ENCODE peak calls at places on chromosome 1, in seven cellular contexts. F is endodermal cell; R is right lobe of liver; B is hepatocyte; K is A673; Y is HepG2; D is CD8-positive, alpha-beta T cell. V is an unnamed sample.
A peak's percentile ranks its signal among the peaks of the same experiment; 100 is the strongest.

GRCh38 chr1:205481279-205481617 is 23.2 kb upstream of the CDK18 start:
- DNase-seq in K (no peak), D (no peak), F (peak; percentile 66), B (no peak), R (no peak), Y (no peak), V (no peak)

GRCh38 chr1:6761338-6761737 is 23.9 kb upstream of the CAMTA1 start:
- DNase-seq in Y (no peak), D (no peak), K (no peak), R (no peak), B (no peak), F (no peak), V (no peak)

GRCh38 chr1:116329524-116330341 is 43.3 kb upstream of the ATP1A1 start:
- DNase-seq in Y (no peak), D (no peak), K (peak; percentile 46), R (no peak), B (no peak), F (no peak), V (no peak)

GRCh38 chr1:30449428-30450147 is 273.8 kb downstream of the MATN1 start:
- DNase-seq in B (no peak), R (no peak), K (no peak), Y (no peak), F (peak; percentile 23), D (no peak), V (peak; percentile 9)

GRCh38 chr1:220077887-220078286 is 11.7 kb downstream of the BPNT1 start:
- DNase-seq in D (no peak), K (no peak), Y (no peak), F (no peak), B (no peak), R (no peak), V (no peak)

GRCh38 chr1:16161717-16162116 is 5.8 kb upstream of the EPHA2 start:
- DNase-seq in B (no peak), F (no peak), R (no peak), D (no peak), Y (no peak), K (no peak), V (peak; percentile 71)

GRCh38 chr1:151222130-151222529 is 23.8 kb downstream of the PIP5K1A start:
- DNase-seq in F (no peak), K (peak; percentile 45), R (no peak), Y (no peak), D (no peak), B (no peak), V (no peak)

GRCh38 chr1:203992440-203992839 is 80.5 kb upstream of the SOX13 start:
- DNase-seq in K (no peak), R (no peak), Y (no peak), B (no peak), F (no peak), D (no peak), V (no peak)

GRCh38 chr1:15757575-15758401 is 807 bp upstream of the FBLIM1 start:
- DNase-seq in Y (no peak), F (peak; percentile 83), D (no peak), B (peak; percentile 86), R (no peak), K (no peak), V (no peak)

GRCh38 chr1:167171286-167171929 is 49.3 kb upstream of the POU2F1 start:
- DNase-seq in B (no peak), Y (no peak), K (peak; percentile 19), D (no peak), R (no peak), F (no peak), V (no peak)

GRCh38 chr1:166902279-166902678 is 26.2 kb upstream of the TADA1 start:
- DNase-seq in F (no peak), K (peak; percentile 31), B (no peak), R (no peak), D (no peak), Y (no peak), V (no peak)

GRCh38 chr1:116722016-116722838 is 32.0 kb upstream of the CD2 start:
- DNase-seq in B (peak; percentile 45), K (no peak), F (no peak), R (no peak), Y (no peak), D (no peak), V (no peak)

GRCh38 chr1:147171399-147172167 is 687 bp downstream of the PRKAB2 start:
- DNase-seq in K (peak; percentile 23), Y (no peak), B (peak; percentile 14), D (no peak), F (no peak), R (no peak), V (no peak)

GRCh38 chr1:12067900-12068821 is 5.1 kb downstream of the TNFRSF8 start:
- DNase-seq in R (no peak), Y (no peak), K (no peak), D (no peak), F (peak; percentile 90), B (peak; percentile 57), V (no peak)

GRCh38 chr1:1371741-1372711 is 3.0 kb downstream of the AURKAIP1 start:
- DNase-seq in B (peak; percentile 75), Y (peak; percentile 47), D (peak; percentile 72), F (peak; percentile 95), R (peak; percentile 79), K (peak; percentile 63), V (peak; percentile 74)

GRCh38 chr1:205458777-205459566 is 3.1 kb upstream of the BLACAT1 start:
- DNase-seq in K (peak; percentile 72), B (peak; percentile 83), R (peak; percentile 39), D (peak; percentile 49), Y (peak; percentile 34), F (peak; percentile 94), V (no peak)

GRCh38 chr1:93769767-93770166 is 88.1 kb upstream of the BCAR3 start:
- DNase-seq in B (no peak), Y (no peak), R (no peak), K (no peak), F (peak; percentile 38), D (no peak), V (no peak)

GRCh38 chr1:93766451-93766850 is 84.8 kb upstream of the BCAR3 start:
- DNase-seq in F (peak; percentile 49), Y (no peak), K (no peak), B (peak; percentile 36), D (no peak), R (no peak), V (no peak)

GRCh38 chr1:93771843-93772242 is 90.2 kb upstream of the BCAR3 start:
- DNase-seq in D (no peak), R (no peak), F (peak; percentile 7), Y (no peak), K (no peak), B (no peak), V (no peak)

GRCh38 chr1:93770640-93771039 is 89.0 kb upstream of the BCAR3 start:
- DNase-seq in D (no peak), R (no peak), F (peak; percentile 69), K (peak; percentile 22), B (no peak), Y (no peak), V (no peak)

DNA sequence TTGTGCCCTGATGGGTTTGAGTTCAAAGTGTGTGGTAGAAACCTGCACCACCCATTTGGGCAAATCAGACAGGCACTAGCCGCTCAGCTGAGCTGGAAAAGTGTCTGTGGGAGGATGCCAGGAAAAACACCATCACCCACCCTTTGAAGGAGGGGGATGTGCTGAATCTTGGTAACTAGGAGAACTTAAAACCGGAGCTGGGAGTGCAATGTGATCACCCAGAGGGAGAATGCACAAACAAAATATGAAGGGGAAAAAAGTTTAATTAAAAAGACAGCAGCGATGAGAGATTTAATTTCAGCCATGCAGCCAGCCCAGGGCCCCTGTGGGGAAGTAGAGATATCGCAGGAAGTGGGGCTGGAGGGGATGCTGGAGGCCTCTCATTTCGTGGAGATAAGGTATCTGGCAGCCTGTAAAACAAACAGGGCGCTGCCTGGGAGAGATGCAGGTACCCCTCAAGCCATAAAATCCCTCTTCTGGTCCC is 86.8 kb upstream of the BCAR3 start:
- DNase-seq in D (no peak), F (peak; percentile 52), B (no peak), R (no peak), Y (no peak), K (no peak), V (no peak)
- H3K27ac ChIP-seq in D (no peak overlapping the region), F (peak overlapping the region; percentile 76), B (no peak overlapping the region), R (no peak overlapping the region), Y (peak overlapping the region; percentile 65), K (no peak overlapping the region), V (no peak overlapping the region)

GRCh38 chr1:89291276-89291675 is 18.6 kb upstream of the GBP5 start:
- DNase-seq in F (no peak), K (no peak), R (no peak), D (no peak), B (no peak), Y (no peak), V (no peak)

GRCh38 chr1:89287182-89288050 is 14.8 kb upstream of the GBP5 start:
- DNase-seq in R (no peak), B (no peak), D (no peak), F (no peak), K (no peak), Y (no peak), V (no peak)

GRCh38 chr1:89285715-89286380 is 13.2 kb upstream of the GBP5 start:
- DNase-seq in B (no peak), D (no peak), F (no peak), R (no peak), Y (no peak), K (no peak), V (no peak)

GRCh38 chr1:89286549-89287181 is 14.0 kb upstream of the GBP5 start:
- DNase-seq in K (no peak), B (no peak), F (no peak), R (no peak), Y (no peak), D (no peak), V (no peak)

GRCh38 chr1:89288051-89288340 is 15.3 kb upstream of the GBP5 start:
- DNase-seq in K (no peak), R (no peak), F (no peak), Y (no peak), B (no peak), D (no peak), V (no peak)
- H3K4me1 ChIP-seq in K (no peaks in the 10 kb centered on the region), R (no peaks in the 10 kb centered on the region), F (peaks cover 6% of the 10 kb centered on the region), Y (no peaks in the 10 kb centered on the region), B (no peaks in the 10 kb centered on the region), D (peaks cover 46% of the 10 kb centered on the region), V (no peaks in the 10 kb centered on the region)

DNA sequence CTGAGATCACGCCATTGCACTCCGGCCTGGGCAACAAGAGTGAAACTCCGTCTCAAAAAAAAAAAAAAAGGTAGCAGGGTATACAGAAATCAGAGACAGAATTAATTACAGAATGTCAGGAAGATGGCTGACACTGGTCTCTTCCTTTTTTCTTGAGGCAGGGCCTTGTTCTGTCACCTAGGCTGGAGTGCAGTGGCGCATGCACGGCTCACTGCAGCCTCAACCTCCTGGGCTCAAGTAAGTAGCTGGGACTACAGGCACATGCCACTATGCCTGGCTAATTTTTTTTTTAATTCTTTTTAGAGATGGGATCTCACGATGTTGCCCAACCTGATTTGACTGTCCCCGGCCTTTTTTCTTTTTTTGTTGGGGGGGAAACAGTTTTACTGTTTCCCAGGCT is 16.4 kb downstream of the RNU5D-1 start:
- DNase-seq in Y (no peak), D (no peak), B (no peak), K (no peak), R (no peak), F (no peak), V (no peak)
- H3K27ac ChIP-seq in Y (no peak overlapping the region), D (no peak overlapping the region), B (no peak overlapping the region), K (no peak overlapping the region), R (no peak overlapping the region), F (no peak overlapping the region), V (no peak overlapping the region)

DNA sequence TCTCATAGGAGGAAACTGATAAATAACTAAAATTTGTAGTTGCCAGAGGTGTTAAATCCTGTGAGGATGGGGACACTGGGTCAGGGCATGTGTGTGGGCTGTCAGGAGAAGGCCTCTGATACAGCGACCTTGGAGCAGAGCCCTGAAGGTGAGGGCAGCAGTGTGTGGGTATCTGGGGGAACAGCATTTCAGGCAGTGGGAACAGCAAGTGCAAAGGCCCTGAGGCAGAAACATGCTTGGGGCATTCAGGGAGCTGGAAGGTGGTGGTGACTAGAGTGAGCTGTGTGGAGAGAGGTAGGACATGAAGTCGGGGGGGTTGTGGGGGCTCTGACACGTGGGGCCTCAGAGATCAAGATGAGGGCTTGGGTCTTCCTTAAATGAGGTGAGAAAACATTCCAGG is 30.7 kb downstream of the ARHGEF10L start:
- DNase-seq in F (no peak), B (no peak), D (no peak), R (no peak), K (no peak), Y (no peak), V (no peak)
- H3K4me1 ChIP-seq in F (peaks cover 6% of the 10 kb centered on the region), B (peaks cover 36% of the 10 kb centered on the region), D (no peaks in the 10 kb centered on the region), R (no peaks in the 10 kb centered on the region), K (no peaks in the 10 kb centered on the region), Y (peaks cover 77% of the 10 kb centered on the region), V (peaks cover 59% of the 10 kb centered on the region)

V was measured in Peyer's patch.